ENCODE peak calls at places on chromosome 19, in seven cellular contexts. M, O, U, Q, J, N and A are unnamed samples.

GRCh38 chr19:49894879-49895565 is 1.7 kb downstream of the IL4I1 start:
- DNase-seq in M (no peak), Q (no peak), N (no peak), O (no peak), J (no peak), U (peak; percentile 33), A (no peak)

GRCh38 chr19:18449552-18449951 is 11.6 kb upstream of the ISYNA1 start:
- DNase-seq in O (no peak), N (no peak), M (no peak), J (no peak), Q (no peak), U (no peak), A (no peak)

GRCh38 chr19:43395561-43395960 is 19.1 kb upstream of the TEX101 start:
- DNase-seq in M (no peak), J (no peak), O (no peak), N (no peak), Q (no peak), U (no peak), A (no peak)

GRCh38 chr19:14159059-14159458 is 22.7 kb upstream of the ASF1B start:
- DNase-seq in O (no peak), Q (no peak), U (no peak), J (no peak), N (no peak), M (no peak), A (no peak)

GRCh38 chr19:1304197-1304924 is 18.7 kb downstream of the EFNA2 start:
- DNase-seq in J (no peak), N (no peak), Q (no peak), M (no peak), U (no peak), O (no peak), A (no peak)

GRCh38 chr19:20661150-20661819 is at the start of gene ZNF626:
- DNase-seq in U (peak; percentile 68), M (no peak), Q (peak; percentile 98), N (peak; percentile 84), J (peak; percentile 98), O (peak; percentile 86), A (peak; percentile 98)

GRCh38 chr19:16830679-16831078 is 1.5 kb downstream of the SIN3B start:
- DNase-seq in N (no peak), M (no peak), Q (no peak), J (no peak), U (no peak), O (no peak), A (no peak)

GRCh38 chr19:54106716-54107115 is 4.1 kb downstream of the NDUFA3 start:
- DNase-seq in U (no peak), J (no peak), N (no peak), Q (no peak), O (no peak), M (no peak), A (no peak)

GRCh38 chr19:35253316-35254286 is 4.8 kb downstream of the LSR start:
- DNase-seq in U (no peak), M (no peak), N (no peak), O (no peak), J (peak; percentile 85), Q (no peak), A (no peak)

GRCh38 chr19:2215281-2215751 is 20.8 kb downstream of the PLEKHJ1 start:
- DNase-seq in O (no peak), N (peak; percentile 35), Q (no peak), J (peak; percentile 84), M (no peak), U (no peak), A (no peak)

GRCh38 chr19:44689290-44690130 is 9.4 kb upstream of the CEACAM16 start:
- DNase-seq in O (peak; percentile 84), M (no peak), Q (peak; percentile 67), N (peak; percentile 62), J (peak; percentile 96), U (peak; percentile 83), A (peak; percentile 63)

GRCh38 chr19:35357867-35358573 is at the start of gene FFAR3:
- DNase-seq in J (peak; percentile 26), O (no peak), N (no peak), M (no peak), U (no peak), Q (peak; percentile 56), A (no peak)

GRCh38 chr19:6667114-6667627 is 2.8 kb downstream of the TNFSF14 start:
- DNase-seq in M (no peak), J (no peak), U (peak; percentile 47), O (no peak), Q (no peak), N (no peak), A (no peak)

GRCh38 chr19:44712864-44713515 is 14.0 kb downstream of the CEACAM16 start:
- DNase-seq in M (no peak), Q (no peak), U (no peak), J (no peak), O (no peak), N (no peak), A (no peak)

GRCh38 chr19:32227561-32228165 is 117.7 kb upstream of the ZNF507 start:
- DNase-seq in M (no peak), J (peak; percentile 70), O (no peak), N (no peak), Q (no peak), U (no peak), A (no peak)

GRCh38 chr19:33520844-33521479 is 629 bp downstream of the PEPD start:
- DNase-seq in J (no peak), U (no peak), N (no peak), Q (no peak), O (no peak), M (no peak), A (peak; percentile 22)

GRCh38 chr19:18479964-18480723 is 41.7 kb downstream of the ELL start:
- DNase-seq in N (no peak), M (no peak), U (no peak), O (no peak), J (no peak), Q (peak; percentile 85), A (peak; percentile 78)

GRCh38 chr19:49758292-49758691 is 4.8 kb downstream of the TSKS start:
- DNase-seq in J (peak; percentile 57), U (no peak), Q (no peak), O (no peak), N (no peak), M (no peak), A (no peak)

GRCh38 chr19:38528213-38528755 is 89.5 kb downstream of the MAP4K1 start:
- DNase-seq in O (no peak), N (no peak), J (no peak), M (no peak), Q (no peak), U (no peak), A (no peak)

GRCh38 chr19:5466072-5466471 is 10.9 kb downstream of the ZNRF4 start:
- DNase-seq in N (no peak), U (no peak), M (no peak), O (no peak), J (no peak), Q (no peak), A (no peak)

GRCh38 chr19:9128171-9128570 is 1.4 kb upstream of the OR7G3 start:
- DNase-seq in M (no peak), J (no peak), O (no peak), Q (no peak), U (no peak), N (no peak), A (no peak)

GRCh38 chr19:48724796-48725753 is 5.5 kb upstream of the MAMSTR start:
- DNase-seq in Q (peak; percentile 83), U (no peak), N (no peak), O (no peak), M (no peak), J (peak; percentile 69), A (peak; percentile 80)

GRCh38 chr19:4386038-4386782 is 14.1 kb downstream of the SH3GL1 start:
- DNase-seq in Q (no peak), O (no peak), M (no peak), N (no peak), J (no peak), U (no peak), A (no peak)

GRCh38 chr19:4455742-4456565 is 1.6 kb downstream of the UBXN6 start:
- DNase-seq in J (peak; percentile 56), O (no peak), Q (peak; percentile 73), U (no peak), M (no peak), N (no peak), A (peak; percentile 88)

GRCh38 chr19:6509118-6509971 is 7.2 kb upstream of the TUBB4A start:
- DNase-seq in U (no peak), M (no peak), J (no peak), N (no peak), Q (no peak), O (no peak), A (no peak)